ENCODE peak calls at places on chromosome 15, in four cellular contexts. Q is endothelial cell of umbilical vein, C is K562, F is IMR-90. H is an unnamed sample. For H3K9me1, the result is how much of the 10 kb centered on the place peaks cover.

GRCh38 chr15:40238927-40239591 is at the start of gene PAK6:
- DNase-seq in Q (peak), C (peak), F (peak), H (peak)

GRCh38 chr15:101025896-101026631 is 106.9 kb downstream of the LRRK1 start:
- DNase-seq in Q (no peak), C (no peak), F (no peak), H (no peak)

GRCh38 chr15:57344282-57344681 is 32.0 kb upstream of the CGNL1 start:
- DNase-seq in Q (no peak), C (no peak), F (no peak), H (no peak)

GRCh38 chr15:66161108-66161507 is 92.4 kb downstream of the MEGF11 start:
- DNase-seq in Q (no peak), C (no peak), F (no peak), H (no peak)

GRCh38 chr15:68783226-68784054 is 37.3 kb downstream of the ANP32A start:
- DNase-seq in Q (peak), C (peak), F (no peak), H (no peak)

GRCh38 chr15:90348456-90348855 is 3.6 kb upstream of the ZNF774 start:
- DNase-seq in Q (no peak), C (no peak), F (no peak), H (no peak)

GRCh38 chr15:47586653-47587224 is 130.6 kb upstream of the SEMA6D start:
- DNase-seq in Q (no peak), C (no peak), F (no peak), H (no peak)

GRCh38 chr15:37882640-37883039 is 51.8 kb upstream of the TMCO5A start:
- DNase-seq in Q (no peak), C (no peak), F (no peak), H (no peak)

GRCh38 chr15:73921257-73921890 is 4.9 kb upstream of the LOXL1 start:
- DNase-seq in Q (no peak), C (no peak), F (no peak), H (no peak)

GRCh38 chr15:95495033-95495541 is 835.4 kb upstream of the NR2F2 start:
- DNase-seq in Q (no peak), C (no peak), F (no peak), H (no peak)

GRCh38 chr15:33279613-33280205 is 31.1 kb upstream of the RYR3 start:
- DNase-seq in Q (peak), C (no peak), F (no peak), H (no peak)

GRCh38 chr15:40330368-40330836 is 6.9 kb downstream of the INAFM2 start:
- DNase-seq in Q (no peak), C (peak), F (peak), H (no peak)

GRCh38 chr15:96349933-96350292 is 19.4 kb downstream of the NR2F2 start:
- DNase-seq in Q (no peak), C (no peak), F (no peak), H (no peak)

GRCh38 chr15:82663186-82663600 is 16.0 kb upstream of the CPEB1 start:
- DNase-seq in Q (peak), C (peak), F (peak), H (peak)

GRCh38 chr15:57861805-57862586 is 155.5 kb downstream of the POLR2M start:
- DNase-seq in Q (peak), C (no peak), F (peak), H (no peak)

GRCh38 chr15:78790027-78790426 is 21.2 kb downstream of the ADAMTS7 start:
- DNase-seq in Q (no peak), C (no peak), F (no peak), H (no peak)

GRCh38 chr15:71114887-71115566 is at the start of gene THSD4:
- DNase-seq in Q (peak), C (peak), F (peak), H (peak)

GRCh38 chr15:73870700-73871408 is 2.5 kb upstream of the TBC1D21 start:
- DNase-seq in Q (peak), C (peak), F (peak), H (no peak)

GRCh38 chr15:66115568-66116206 is 137.9 kb downstream of the MEGF11 start:
- DNase-seq in Q (no peak), C (no peak), F (no peak), H (no peak)

GRCh38 chr15:73564255-73564654 is 68.9 kb downstream of the NPTN start:
- DNase-seq in Q (peak), C (peak), F (peak), H (no peak)

GRCh38 chr15:29840928-29841327 is 18.7 kb upstream of the TJP1 start:
- DNase-seq in Q (no peak), C (no peak), F (no peak), H (no peak)
- H3K9me1 ChIP-seq in Q (under half), C (under half), F (under half), H (under half)

GRCh38 chr15:55695432-55695831 is 47.5 kb downstream of the PRTG start:
- DNase-seq in Q (no peak), C (no peak), F (peak), H (no peak)
- H3K9me1 ChIP-seq in Q (under half), C (under half), F (under half), H (under half)

GRCh38 chr15:52462806-52463360 is 65.8 kb downstream of the MYO5A start:
- DNase-seq in Q (no peak), C (no peak), F (no peak), H (no peak)

GRCh38 chr15:52466134-52466701 is 62.5 kb downstream of the MYO5A start:
- DNase-seq in Q (no peak), C (no peak), F (no peak), H (no peak)

GRCh38 chr15:52463638-52464037 is 65.0 kb downstream of the MYO5A start:
- DNase-seq in Q (peak), C (no peak), F (peak), H (no peak)

GRCh38 chr15:52464040-52464439 is 64.6 kb downstream of the MYO5A start:
- DNase-seq in Q (no peak), C (no peak), F (no peak), H (no peak)

DNA sequence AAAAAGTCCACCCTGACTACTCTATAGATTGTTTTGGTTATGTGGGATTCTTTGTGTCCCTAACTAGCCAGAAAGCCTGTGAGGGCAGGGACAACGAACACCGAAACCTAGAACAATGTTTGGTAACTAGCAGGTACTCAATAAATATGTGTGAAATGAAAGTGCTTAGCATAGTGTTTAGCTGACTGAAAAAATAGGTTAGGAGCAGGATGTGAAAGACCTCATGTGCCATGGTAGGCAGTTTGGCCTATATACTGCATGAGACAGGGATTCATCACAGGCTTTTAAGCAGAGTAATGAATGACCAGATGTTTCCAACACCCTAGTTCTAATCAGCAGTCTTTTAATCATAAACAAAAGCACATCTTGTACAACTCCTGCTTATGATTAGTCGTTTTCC is 64.2 kb downstream of the MYO5A start:
- DNase-seq in Q (no peak), C (no peak), F (no peak), H (no peak)
- H3K9me1 ChIP-seq in Q (under half), C (under half), F (under half), H (under half)

DNA sequence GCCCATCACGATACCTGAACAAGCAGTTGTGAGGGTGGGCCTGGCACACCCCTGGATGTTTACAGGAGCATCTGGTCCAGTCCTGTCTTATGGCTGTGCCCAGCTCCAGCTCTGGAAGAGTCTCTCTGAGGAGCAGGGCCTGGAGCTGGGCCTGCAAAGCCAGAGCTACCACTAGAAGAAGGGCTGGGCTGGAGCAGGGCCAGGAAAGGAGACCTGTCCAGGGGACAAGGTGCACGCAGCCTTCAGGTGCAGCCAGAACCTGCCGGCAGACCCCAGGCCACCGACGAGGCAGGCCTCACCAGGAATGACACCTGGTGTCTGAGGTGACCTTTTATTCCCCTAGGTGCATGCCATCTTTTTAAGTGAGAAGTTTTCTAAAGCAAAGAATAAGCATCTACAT is 8.4 kb upstream of the BCL2L10 start:
- DNase-seq in Q (no peak), C (no peak), F (no peak), H (no peak)
- H3K9me1 ChIP-seq in Q (under half), C (under half), F (under half), H (under half)

GRCh38 chr15:69827751-69828150 is 270.0 kb downstream of the TLE3 start:
- DNase-seq in Q (no peak), C (no peak), F (no peak), H (no peak)

GRCh38 chr15:69824877-69825406 is 272.8 kb downstream of the TLE3 start:
- DNase-seq in Q (no peak), C (no peak), F (no peak), H (no peak)

GRCh38 chr15:69826818-69827174 is 270.9 kb downstream of the TLE3 start:
- DNase-seq in Q (no peak), C (no peak), F (peak), H (no peak)

GRCh38 chr15:69824075-69824876 is 273.4 kb downstream of the TLE3 start:
- DNase-seq in Q (no peak), C (no peak), F (no peak), H (no peak)

DNA sequence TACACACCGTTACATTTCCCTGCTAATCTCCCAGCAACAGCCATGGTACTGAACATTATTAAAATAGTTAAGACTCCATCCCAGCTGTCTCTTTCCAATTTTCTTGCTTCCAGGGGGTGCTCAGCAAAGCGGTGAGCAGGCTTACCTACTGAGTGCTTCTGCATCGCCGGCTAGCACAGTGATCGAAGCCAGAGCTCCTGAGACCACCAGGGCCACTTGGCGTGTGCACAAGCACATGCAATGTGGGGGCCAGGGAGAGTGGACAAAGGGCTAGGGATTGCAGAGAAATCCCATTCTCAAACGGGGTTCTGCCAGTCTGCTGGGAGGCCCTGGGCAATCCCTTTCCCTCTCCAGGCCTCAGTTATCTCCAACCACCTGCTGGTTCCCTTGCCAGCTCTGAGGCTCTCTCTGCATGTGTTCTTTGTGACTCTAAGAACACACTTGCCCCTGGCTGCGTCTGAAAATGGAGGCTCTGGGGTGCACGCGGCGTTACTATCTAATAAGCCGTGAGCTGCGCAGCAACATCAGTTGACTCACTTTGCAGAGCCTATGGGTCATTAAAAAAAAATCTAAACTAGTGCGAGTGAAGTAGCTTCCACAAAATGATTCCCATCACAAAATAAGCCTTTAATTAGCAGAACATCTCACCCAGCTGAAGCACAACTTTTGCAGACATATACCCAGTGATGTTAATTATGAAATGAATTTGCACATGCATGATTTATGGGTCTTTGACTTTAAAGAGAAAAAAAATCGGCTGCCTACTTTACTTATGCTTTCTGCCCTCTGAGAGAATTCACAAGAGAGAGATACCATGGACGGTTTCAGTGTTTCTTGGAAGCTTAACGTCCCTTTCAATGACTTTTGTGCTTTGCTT is 271.5 kb downstream of the TLE3 start:
- DNase-seq in Q (no peak), C (no peak), F (no peak), H (no peak)
- H3K9me1 ChIP-seq in Q (under half), C (under half), F (under half), H (under half)

H was measured in keratinocyte.